ENCODE peak calls at places on chromosomes 7 and 10, in ten cellular contexts. One of them, this sample, is unnamed.

GRCh38 chr7:116585967-116586366 is 61.1 kb downstream of the CAV1 start:
- DNase-seq in tibial artery: no peak
- DNase-seq in heart left ventricle: no peak
- DNase-seq in lower lobe of right lung: no peak
- DNase-seq in CD8-positive, alpha-beta T cell: no peak
- DNase-seq in kidney: no peak
- DNase-seq in Peyer's patch: no peak
- DNase-seq in ascending aorta: no peak
- DNase-seq in trophoblast cell: no peak
- DNase-seq in uterus: no peak
- DNase-seq in this sample: no peak

GRCh38 chr7:139784643-139785042 is 6.8 kb upstream of the HIPK2 start:
- DNase-seq in tibial artery: no peak
- DNase-seq in heart left ventricle: no peak
- DNase-seq in lower lobe of right lung: no peak
- DNase-seq in CD8-positive, alpha-beta T cell: no peak
- DNase-seq in kidney: no peak
- DNase-seq in Peyer's patch: no peak
- DNase-seq in ascending aorta: no peak
- DNase-seq in trophoblast cell: no peak
- DNase-seq in uterus: no peak
- DNase-seq in this sample: no peak

GRCh38 chr7:105439174-105439893 is 50.6 kb upstream of the SRPK2 start:
- DNase-seq in tibial artery: no peak
- DNase-seq in heart left ventricle: no peak
- DNase-seq in lower lobe of right lung: no peak
- DNase-seq in CD8-positive, alpha-beta T cell: no peak
- DNase-seq in kidney: no peak
- DNase-seq in Peyer's patch: no peak
- DNase-seq in ascending aorta: no peak
- DNase-seq in trophoblast cell: peak; percentile 89
- DNase-seq in uterus: no peak
- DNase-seq in this sample: no peak

GRCh38 chr7:80699030-80699638 is 60.7 kb downstream of the CD36 start:
- DNase-seq in tibial artery: no peak
- DNase-seq in heart left ventricle: no peak
- DNase-seq in lower lobe of right lung: no peak
- DNase-seq in CD8-positive, alpha-beta T cell: no peak
- DNase-seq in kidney: no peak
- DNase-seq in Peyer's patch: no peak
- DNase-seq in ascending aorta: no peak
- DNase-seq in trophoblast cell: peak; percentile 91
- DNase-seq in uterus: no peak
- DNase-seq in this sample: no peak

GRCh38 chr7:117863618-117864017 is 9.6 kb downstream of the CTTNBP2 start:
- DNase-seq in tibial artery: no peak
- DNase-seq in heart left ventricle: no peak
- DNase-seq in lower lobe of right lung: no peak
- DNase-seq in CD8-positive, alpha-beta T cell: no peak
- DNase-seq in kidney: no peak
- DNase-seq in Peyer's patch: no peak
- DNase-seq in ascending aorta: no peak
- DNase-seq in trophoblast cell: no peak
- DNase-seq in uterus: no peak
- DNase-seq in this sample: no peak

GRCh38 chr7:26035552-26035951 is 116.4 kb upstream of the NFE2L3 start:
- DNase-seq in tibial artery: no peak
- DNase-seq in heart left ventricle: no peak
- DNase-seq in lower lobe of right lung: no peak
- DNase-seq in CD8-positive, alpha-beta T cell: no peak
- DNase-seq in kidney: no peak
- DNase-seq in Peyer's patch: no peak
- DNase-seq in ascending aorta: no peak
- DNase-seq in trophoblast cell: peak; percentile 67
- DNase-seq in uterus: no peak
- DNase-seq in this sample: no peak

GRCh38 chr10:74525885-74526284 is 300.5 kb upstream of the KAT6B start:
- DNase-seq in tibial artery: no peak
- DNase-seq in heart left ventricle: no peak
- DNase-seq in lower lobe of right lung: no peak
- DNase-seq in CD8-positive, alpha-beta T cell: no peak
- DNase-seq in kidney: no peak
- DNase-seq in Peyer's patch: no peak
- DNase-seq in ascending aorta: no peak
- DNase-seq in trophoblast cell: no peak
- DNase-seq in uterus: no peak
- DNase-seq in this sample: no peak

GRCh38 chr7:104074529-104074928 is 85.1 kb upstream of the RELN start:
- DNase-seq in tibial artery: no peak
- DNase-seq in heart left ventricle: no peak
- DNase-seq in lower lobe of right lung: no peak
- DNase-seq in CD8-positive, alpha-beta T cell: no peak
- DNase-seq in kidney: no peak
- DNase-seq in Peyer's patch: no peak
- DNase-seq in ascending aorta: no peak
- DNase-seq in trophoblast cell: no peak
- DNase-seq in uterus: no peak
- DNase-seq in this sample: no peak

GRCh38 chr7:138948403-138948802 is 32.8 kb downstream of the KIAA1549 start:
- DNase-seq in tibial artery: no peak
- DNase-seq in heart left ventricle: no peak
- DNase-seq in lower lobe of right lung: no peak
- DNase-seq in CD8-positive, alpha-beta T cell: no peak
- DNase-seq in kidney: no peak
- DNase-seq in Peyer's patch: no peak
- DNase-seq in ascending aorta: no peak
- DNase-seq in trophoblast cell: no peak
- DNase-seq in uterus: no peak
- DNase-seq in this sample: no peak

GRCh38 chr10:72953687-72954086 is 919 bp downstream of the PLA2G12B start:
- DNase-seq in tibial artery: no peak
- DNase-seq in heart left ventricle: no peak
- DNase-seq in lower lobe of right lung: no peak
- DNase-seq in CD8-positive, alpha-beta T cell: no peak
- DNase-seq in kidney: no peak
- DNase-seq in Peyer's patch: no peak
- DNase-seq in ascending aorta: no peak
- DNase-seq in trophoblast cell: no peak
- DNase-seq in uterus: no peak
- DNase-seq in this sample: no peak

GRCh38 chr10:102300289-102300843 is 55.0 kb downstream of the GBF1 start:
- DNase-seq in tibial artery: no peak
- DNase-seq in heart left ventricle: no peak
- DNase-seq in lower lobe of right lung: no peak
- DNase-seq in CD8-positive, alpha-beta T cell: no peak
- DNase-seq in kidney: no peak
- DNase-seq in Peyer's patch: no peak
- DNase-seq in ascending aorta: no peak
- DNase-seq in trophoblast cell: no peak
- DNase-seq in uterus: no peak
- DNase-seq in this sample: no peak

GRCh38 chr7:32670105-32670504 is 174.8 kb downstream of the AVL9 start:
- DNase-seq in tibial artery: no peak
- DNase-seq in heart left ventricle: no peak
- DNase-seq in lower lobe of right lung: no peak
- DNase-seq in CD8-positive, alpha-beta T cell: no peak
- DNase-seq in kidney: no peak
- DNase-seq in Peyer's patch: no peak
- DNase-seq in ascending aorta: no peak
- DNase-seq in trophoblast cell: peak; percentile 12
- DNase-seq in uterus: no peak
- DNase-seq in this sample: no peak

GRCh38 chr7:25031432-25031831 is 51.5 kb upstream of the OSBPL3 start:
- DNase-seq in tibial artery: no peak
- DNase-seq in heart left ventricle: no peak
- DNase-seq in lower lobe of right lung: no peak
- DNase-seq in CD8-positive, alpha-beta T cell: no peak
- DNase-seq in kidney: no peak
- DNase-seq in Peyer's patch: no peak
- DNase-seq in ascending aorta: no peak
- DNase-seq in trophoblast cell: no peak
- DNase-seq in uterus: no peak
- DNase-seq in this sample: no peak

GRCh38 chr7:25028370-25028971 is 48.5 kb upstream of the OSBPL3 start:
- DNase-seq in tibial artery: no peak
- DNase-seq in heart left ventricle: no peak
- DNase-seq in lower lobe of right lung: no peak
- DNase-seq in CD8-positive, alpha-beta T cell: no peak
- DNase-seq in kidney: no peak
- DNase-seq in Peyer's patch: no peak
- DNase-seq in ascending aorta: no peak
- DNase-seq in trophoblast cell: peak; percentile 97
- DNase-seq in uterus: no peak
- DNase-seq in this sample: no peak

GRCh38 chr7:25032774-25033743 is 53.1 kb upstream of the OSBPL3 start:
- DNase-seq in tibial artery: no peak
- DNase-seq in heart left ventricle: no peak
- DNase-seq in lower lobe of right lung: no peak
- DNase-seq in CD8-positive, alpha-beta T cell: no peak
- DNase-seq in kidney: no peak
- DNase-seq in Peyer's patch: no peak
- DNase-seq in ascending aorta: no peak
- DNase-seq in trophoblast cell: no peak
- DNase-seq in uterus: no peak
- DNase-seq in this sample: no peak

GRCh38 chr7:25029075-25029474 is 49.1 kb upstream of the OSBPL3 start:
- DNase-seq in tibial artery: no peak
- DNase-seq in heart left ventricle: no peak
- DNase-seq in lower lobe of right lung: no peak
- DNase-seq in CD8-positive, alpha-beta T cell: no peak
- DNase-seq in kidney: no peak
- DNase-seq in Peyer's patch: no peak
- DNase-seq in ascending aorta: no peak
- DNase-seq in trophoblast cell: no peak
- DNase-seq in uterus: no peak
- DNase-seq in this sample: no peak

GRCh38 chr7:25031007-25031406 is 51.0 kb upstream of the OSBPL3 start:
- DNase-seq in tibial artery: no peak
- DNase-seq in heart left ventricle: no peak
- DNase-seq in lower lobe of right lung: no peak
- DNase-seq in CD8-positive, alpha-beta T cell: no peak
- DNase-seq in kidney: no peak
- DNase-seq in Peyer's patch: peak; percentile 40
- DNase-seq in ascending aorta: no peak
- DNase-seq in trophoblast cell: peak; percentile 32
- DNase-seq in uterus: no peak
- DNase-seq in this sample: no peak
- H3K4me1 ChIP-seq in tibial artery: no peaks in the 10 kb centered on the region
- H3K4me1 ChIP-seq in heart left ventricle: no peaks in the 10 kb centered on the region
- H3K4me1 ChIP-seq in lower lobe of right lung: no peaks in the 10 kb centered on the region
- H3K4me1 ChIP-seq in CD8-positive, alpha-beta T cell: peaks cover 23% of the 10 kb centered on the region
- H3K4me1 ChIP-seq in kidney: no peaks in the 10 kb centered on the region
- H3K4me1 ChIP-seq in Peyer's patch: no peaks in the 10 kb centered on the region
- H3K4me1 ChIP-seq in ascending aorta: no peaks in the 10 kb centered on the region
- H3K4me1 ChIP-seq in trophoblast cell: peaks cover 5% of the 10 kb centered on the region
- H3K4me1 ChIP-seq in uterus: no peaks in the 10 kb centered on the region
- H3K4me1 ChIP-seq in this sample: no peaks in the 10 kb centered on the region

DNA sequence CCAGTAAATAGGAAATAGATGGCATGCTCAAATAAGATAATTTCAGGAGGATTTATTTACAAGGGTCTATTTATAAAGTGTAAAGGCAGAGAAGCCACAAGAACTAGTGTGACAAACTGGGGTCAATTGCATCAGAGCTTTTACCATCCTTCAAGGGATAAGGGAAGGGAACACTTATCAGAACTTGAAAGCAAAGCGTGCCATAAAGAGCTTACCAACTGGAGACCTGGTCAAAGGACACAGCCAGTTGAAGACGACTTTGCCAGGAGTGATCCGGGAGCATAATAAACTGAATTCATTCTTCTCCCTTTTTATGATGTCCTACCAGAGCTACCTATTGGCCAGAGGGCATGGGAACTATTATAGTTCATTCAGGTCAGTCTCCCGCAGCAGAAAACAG is 3.2 kb upstream of the PPP1R3A start:
- DNase-seq in tibial artery: no peak
- DNase-seq in heart left ventricle: no peak
- DNase-seq in lower lobe of right lung: no peak
- DNase-seq in CD8-positive, alpha-beta T cell: no peak
- DNase-seq in kidney: no peak
- DNase-seq in Peyer's patch: no peak
- DNase-seq in ascending aorta: no peak
- DNase-seq in trophoblast cell: no peak
- DNase-seq in uterus: no peak
- DNase-seq in this sample: no peak
- H3K4me1 ChIP-seq in tibial artery: no peaks in the 10 kb centered on the region
- H3K4me1 ChIP-seq in heart left ventricle: no peaks in the 10 kb centered on the region
- H3K4me1 ChIP-seq in lower lobe of right lung: no peaks in the 10 kb centered on the region
- H3K4me1 ChIP-seq in CD8-positive, alpha-beta T cell: no peaks in the 10 kb centered on the region
- H3K4me1 ChIP-seq in kidney: no peaks in the 10 kb centered on the region
- H3K4me1 ChIP-seq in Peyer's patch: no peaks in the 10 kb centered on the region
- H3K4me1 ChIP-seq in ascending aorta: no peaks in the 10 kb centered on the region
- H3K4me1 ChIP-seq in trophoblast cell: no peaks in the 10 kb centered on the region
- H3K4me1 ChIP-seq in uterus: no peaks in the 10 kb centered on the region
- H3K4me1 ChIP-seq in this sample: no peaks in the 10 kb centered on the region

DNA sequence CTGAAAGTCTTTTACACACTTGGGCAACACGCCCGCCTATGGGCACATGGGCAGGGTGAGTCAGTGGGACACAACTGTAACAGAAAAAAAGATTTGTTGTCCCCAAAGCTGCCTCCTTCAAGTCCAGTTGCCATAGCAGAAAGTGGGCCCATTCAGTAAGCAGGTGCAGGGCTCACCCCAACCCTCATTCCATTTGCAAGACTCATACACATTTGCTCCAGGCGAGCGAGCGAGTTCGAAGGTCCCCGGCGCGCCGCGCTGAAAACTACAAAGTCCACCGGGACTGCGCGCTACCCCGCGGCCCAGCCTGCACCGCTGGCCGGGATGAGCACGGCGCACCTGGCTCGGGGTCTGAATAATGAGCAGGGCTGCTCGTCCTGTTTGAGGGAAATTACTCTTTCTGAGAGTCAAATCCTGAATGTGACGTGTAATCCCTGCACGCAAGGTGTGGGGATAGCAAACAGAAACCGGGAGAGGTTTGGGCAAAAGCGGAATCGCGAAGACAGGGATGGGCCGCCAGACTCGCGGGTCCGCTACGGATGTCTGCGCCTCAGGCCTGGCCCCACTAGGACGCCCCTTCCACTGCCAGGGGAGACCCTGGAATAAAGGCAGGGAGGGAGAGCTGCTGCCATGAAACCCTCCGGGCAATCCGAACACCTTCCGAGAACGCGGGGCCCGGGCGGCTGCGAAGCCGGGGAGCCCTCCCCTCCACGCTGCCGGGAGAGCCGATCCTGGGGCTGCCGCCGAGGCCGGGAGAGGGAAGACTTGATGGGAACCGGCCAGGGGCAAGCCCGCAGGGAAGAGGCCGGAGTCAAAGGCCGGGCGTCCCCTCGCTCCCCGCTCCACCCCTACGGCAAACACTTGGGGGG is 982 bp downstream of the COBL start:
- DNase-seq in tibial artery: no peak
- DNase-seq in heart left ventricle: peak; percentile 68
- DNase-seq in lower lobe of right lung: peak; percentile 56
- DNase-seq in CD8-positive, alpha-beta T cell: no peak
- DNase-seq in kidney: peak; percentile 85
- DNase-seq in Peyer's patch: no peak
- DNase-seq in ascending aorta: no peak
- DNase-seq in trophoblast cell: peak; percentile 83
- DNase-seq in uterus: no peak
- DNase-seq in this sample: peak; percentile 57
- H3K4me1 ChIP-seq in tibial artery: peaks cover 15% of the 10 kb centered on the region
- H3K4me1 ChIP-seq in heart left ventricle: no peaks in the 10 kb centered on the region
- H3K4me1 ChIP-seq in lower lobe of right lung: peaks cover 8% of the 10 kb centered on the region
- H3K4me1 ChIP-seq in CD8-positive, alpha-beta T cell: no peaks in the 10 kb centered on the region
- H3K4me1 ChIP-seq in kidney: peaks cover 9% of the 10 kb centered on the region
- H3K4me1 ChIP-seq in Peyer's patch: peaks cover 6% of the 10 kb centered on the region
- H3K4me1 ChIP-seq in ascending aorta: no peaks in the 10 kb centered on the region
- H3K4me1 ChIP-seq in trophoblast cell: peaks cover 6% of the 10 kb centered on the region
- H3K4me1 ChIP-seq in uterus: no peaks in the 10 kb centered on the region
- H3K4me1 ChIP-seq in this sample: no peaks in the 10 kb centered on the region

GRCh38 chr7:109282726-109283125 is 713.1 kb downstream of the DNAJB9 start:
- DNase-seq in tibial artery: no peak
- DNase-seq in heart left ventricle: no peak
- DNase-seq in lower lobe of right lung: no peak
- DNase-seq in CD8-positive, alpha-beta T cell: no peak
- DNase-seq in kidney: no peak
- DNase-seq in Peyer's patch: no peak
- DNase-seq in ascending aorta: no peak
- DNase-seq in trophoblast cell: peak; percentile 3
- DNase-seq in uterus: no peak
- DNase-seq in this sample: no peak
- H3K4me1 ChIP-seq in tibial artery: no peaks in the 10 kb centered on the region
- H3K4me1 ChIP-seq in heart left ventricle: peaks cover 2% of the 10 kb centered on the region
- H3K4me1 ChIP-seq in lower lobe of right lung: no peaks in the 10 kb centered on the region
- H3K4me1 ChIP-seq in CD8-positive, alpha-beta T cell: no peaks in the 10 kb centered on the region
- H3K4me1 ChIP-seq in kidney: no peaks in the 10 kb centered on the region
- H3K4me1 ChIP-seq in Peyer's patch: no peaks in the 10 kb centered on the region
- H3K4me1 ChIP-seq in ascending aorta: peaks cover 11% of the 10 kb centered on the region
- H3K4me1 ChIP-seq in trophoblast cell: no peaks in the 10 kb centered on the region
- H3K4me1 ChIP-seq in uterus: no peaks in the 10 kb centered on the region
- H3K4me1 ChIP-seq in this sample: no peaks in the 10 kb centered on the region

This sample was measured in breast epithelium.